ENCODE peak calls at places on chromosomes 13 and 19, in ten cellular contexts. T, N, S, O, M, X, I, H, F and U are unnamed samples.

GRCh38 chr19:38441660-38442348 is 8.3 kb downstream of the RYR1 start:
- DNase-seq in H (no peak), S (no peak), F (no peak), M (peak; percentile 57), I (no peak), O (no peak), X (no peak), T (no peak), N (no peak), U (no peak)

GRCh38 chr13:70432276-70432805 is 324.1 kb upstream of the KLHL1 start:
- DNase-seq in H (no peak), S (no peak), O (no peak), N (no peak), X (no peak), F (no peak), I (no peak), T (no peak), M (no peak), U (no peak)

GRCh38 chr19:34336781-34337271 is 28.2 kb upstream of the GPI start:
- DNase-seq in S (no peak), T (no peak), I (peak; percentile 8), X (no peak), F (no peak), M (peak; percentile 44), H (no peak), N (no peak), O (no peak), U (no peak)

GRCh38 chr19:3868770-3869456 is at the start of gene ZFR2:
- DNase-seq in I (peak; percentile 36), H (no peak), T (no peak), M (peak; percentile 68), N (no peak), O (no peak), F (no peak), X (no peak), S (no peak), U (no peak)

GRCh38 chr19:54388001-54388802 is 23.5 kb upstream of the LAIR1 start:
- DNase-seq in N (no peak), O (no peak), M (no peak), X (no peak), S (peak; percentile 85), I (no peak), T (no peak), F (no peak), H (no peak), U (peak; percentile 27)

GRCh38 chr13:80705371-80706163 is 364.6 kb upstream of the SPRY2 start:
- DNase-seq in T (no peak), O (no peak), M (no peak), F (no peak), S (peak; percentile 43), X (no peak), N (no peak), H (no peak), I (no peak), U (no peak)

GRCh38 chr13:99972190-99972731 is 694 bp upstream of the ZIC5 start:
- DNase-seq in O (no peak), F (no peak), T (no peak), X (no peak), N (no peak), S (no peak), M (no peak), I (no peak), H (no peak), U (no peak)

GRCh38 chr13:111343186-111343805 is 22.9 kb downstream of the TEX29 start:
- DNase-seq in H (peak; percentile 56), M (no peak), O (no peak), T (no peak), I (no peak), X (no peak), S (no peak), N (peak; percentile 1), F (no peak), U (no peak)

GRCh38 chr13:32378012-32378411 is 49.9 kb downstream of the N4BP2L1 start:
- DNase-seq in X (no peak), M (no peak), S (no peak), I (no peak), N (no peak), H (no peak), F (no peak), T (no peak), O (no peak), U (no peak)

GRCh38 chr13:69579351-69579750 is 528.3 kb upstream of the ATXN8OS start:
- DNase-seq in S (no peak), M (no peak), X (no peak), T (no peak), N (no peak), I (no peak), F (no peak), H (no peak), O (no peak), U (no peak)

GRCh38 chr13:75870397-75870801 is 234.3 kb downstream of the LMO7 start:
- DNase-seq in S (no peak), I (no peak), H (no peak), X (no peak), M (peak; percentile 26), F (no peak), N (no peak), O (no peak), T (peak; percentile 13), U (no peak)

GRCh38 chr13:33004454-33004853 is 11.8 kb upstream of the KL start:
- DNase-seq in S (no peak), O (no peak), I (no peak), F (no peak), M (no peak), H (no peak), T (no peak), N (no peak), X (no peak), U (no peak)

GRCh38 chr13:60043262-60043661 is 120.5 kb downstream of the DIAPH3 start:
- DNase-seq in X (no peak), S (no peak), F (no peak), O (no peak), I (no peak), N (no peak), H (no peak), M (no peak), T (no peak), U (no peak)

GRCh38 chr13:50948576-50948975 is 39.0 kb downstream of the RNASEH2B start:
- DNase-seq in H (no peak), M (no peak), F (no peak), I (no peak), N (no peak), O (no peak), X (no peak), T (no peak), S (no peak), U (no peak)

GRCh38 chr13:38758278-38758677 is 71.4 kb downstream of the FREM2 start:
- DNase-seq in O (no peak), I (no peak), M (no peak), S (no peak), X (no peak), T (no peak), F (no peak), N (no peak), H (no peak), U (no peak)

GRCh38 chr13:53001871-53002270 is 26.7 kb upstream of the OLFM4 start:
- DNase-seq in S (no peak), N (peak; percentile 16), I (no peak), X (no peak), T (no peak), F (no peak), M (no peak), H (no peak), O (no peak), U (no peak)

GRCh38 chr19:33689138-33689746 is 67.5 kb downstream of the CHST8 start:
- DNase-seq in N (no peak), I (no peak), O (no peak), T (no peak), H (no peak), F (no peak), M (no peak), X (no peak), S (peak; percentile 55), U (no peak)

GRCh38 chr19:17076539-17076919 is 952 bp downstream of the MYO9B start:
- DNase-seq in M (no peak), H (no peak), X (no peak), S (peak; percentile 83), I (no peak), F (no peak), O (no peak), T (no peak), N (no peak), U (peak; percentile 27)

GRCh38 chr13:48210178-48210577 is 22.8 kb upstream of the ITM2B start:
- DNase-seq in H (no peak), F (no peak), S (no peak), I (no peak), X (no peak), O (no peak), T (peak; percentile 50), M (no peak), N (no peak), U (no peak)

GRCh38 chr19:50050406-50051223 is 24.8 kb downstream of the ZNF473 start:
- DNase-seq in F (peak; percentile 55), T (no peak), M (peak; percentile 78), I (no peak), N (peak; percentile 75), H (no peak), S (peak; percentile 91), X (peak; percentile 78), O (no peak), U (peak; percentile 81)
- H3K4me3 ChIP-seq in F (peak overlapping the region; percentile 54), T (peak overlapping the region; percentile 55), M (peak overlapping the region; percentile 52), I (no peak overlapping the region), N (peak overlapping the region; percentile 35), H (peak overlapping the region; percentile 46), S (peak overlapping the region; percentile 49), X (peak overlapping the region; percentile 65), O (peak overlapping the region; percentile 57), U (no peak overlapping the region)

GRCh38 chr13:27035892-27036235 is 135.7 kb downstream of the USP12 start:
- DNase-seq in M (no peak), T (no peak), F (no peak), S (no peak), I (peak; percentile 31), N (no peak), H (peak; percentile 72), X (no peak), O (no peak), U (no peak)
- TF ChIP-seq POLR2AphosphoS5 in M (no peak), T (no peak), F (no peak), S (no peak), I (no peak), N (no peak), H (no peak), X (no peak), O (no peak), U (no peak)

GRCh38 chr19:46975918-46976782 is 43.5 kb upstream of the NPAS1 start:
- DNase-seq in O (peak; percentile 59), F (peak; percentile 97), T (no peak), N (peak; percentile 95), S (peak; percentile 84), M (no peak), X (peak; percentile 92), I (peak; percentile 3), H (peak; percentile 97), U (peak; percentile 76)
- H3K4me3 ChIP-seq in O (no peak overlapping the region), F (no peak overlapping the region), T (no peak overlapping the region), N (no peak overlapping the region), S (no peak overlapping the region), M (no peak overlapping the region), X (peak overlapping the region; percentile 2), I (no peak overlapping the region), H (no peak overlapping the region), U (no peak overlapping the region)

DNA sequence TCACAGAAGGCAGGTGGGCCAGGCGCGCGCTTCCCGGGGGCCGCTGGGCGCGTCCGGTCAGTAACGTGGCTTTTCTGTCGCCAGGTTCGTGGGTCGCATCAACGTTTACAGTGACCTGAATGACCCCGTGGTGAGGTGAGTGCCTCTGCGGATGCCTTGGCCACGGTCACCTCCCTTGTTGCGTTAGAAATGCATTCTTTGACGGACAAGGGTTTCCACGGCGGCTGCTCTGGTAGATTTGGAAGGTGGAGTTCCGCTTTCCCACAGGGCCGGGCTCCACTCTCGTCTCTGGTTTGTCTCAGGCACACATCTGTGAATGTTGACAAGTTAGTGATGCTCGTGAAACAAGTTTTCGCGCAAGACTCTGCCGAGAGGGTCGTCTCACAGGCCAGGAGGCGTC is 130.0 kb downstream of the ATP11A start:
- DNase-seq in S (no peak), M (no peak), H (no peak), O (no peak), F (peak; percentile 24), I (no peak), T (no peak), X (no peak), N (no peak), U (no peak)
- TF ChIP-seq POLR2AphosphoS5 in S (no peak), M (no peak), H (no peak), O (no peak), F (no peak), I (no peak), T (no peak), X (no peak), N (no peak), U (no peak)